ENCODE peak calls at places on chromosomes 6 and 20, in five cellular contexts. One of them, this sample, is unnamed.
A peak's percentile ranks its signal among the peaks of the same experiment; 100 is the strongest.

GRCh38 chr20:57547250-57547649 is 13.7 kb upstream of the PCK1 start:
- DNase-seq in H1: no peak
- DNase-seq in HCT116: no peak
- DNase-seq in K562: no peak
- DNase-seq in GM12878: no peak
- DNase-seq in this sample: peak; percentile 40

GRCh38 chr6:134041093-134041492 is 11.3 kb downstream of the SLC2A12 start:
- DNase-seq in K562: peak; percentile 20
- DNase-seq in HCT116: peak; percentile 35
- DNase-seq in H1: no peak
- DNase-seq in GM12878: no peak
- DNase-seq in this sample: no peak

GRCh38 chr6:90078513-90079289 is 184.4 kb downstream of the GJA10 start:
- DNase-seq in HCT116: no peak
- DNase-seq in GM12878: no peak
- DNase-seq in H1: no peak
- DNase-seq in K562: peak; percentile 50
- DNase-seq in this sample: no peak

GRCh38 chr6:161481786-161482516 is 208.1 kb upstream of the AGPAT4 start:
- DNase-seq in H1: no peak
- DNase-seq in K562: no peak
- DNase-seq in GM12878: no peak
- DNase-seq in HCT116: no peak
- DNase-seq in this sample: no peak

GRCh38 chr6:136226674-136227377 is 23.3 kb downstream of the MTFR2 start:
- DNase-seq in GM12878: no peak
- DNase-seq in K562: peak; percentile 73
- DNase-seq in H1: no peak
- DNase-seq in HCT116: no peak
- DNase-seq in this sample: peak; percentile 33

GRCh38 chr20:35344354-35344837 is 52.2 kb upstream of the FAM83C start:
- DNase-seq in GM12878: no peak
- DNase-seq in HCT116: no peak
- DNase-seq in H1: no peak
- DNase-seq in K562: peak; percentile 93
- DNase-seq in this sample: peak; percentile 92

GRCh38 chr6:166336847-166337246 is 5.5 kb downstream of the SFT2D1 start:
- DNase-seq in HCT116: no peak
- DNase-seq in GM12878: no peak
- DNase-seq in H1: no peak
- DNase-seq in K562: no peak
- DNase-seq in this sample: no peak

GRCh38 chr6:11198663-11199603 is 33.5 kb downstream of the NEDD9 start:
- DNase-seq in HCT116: no peak
- DNase-seq in K562: no peak
- DNase-seq in H1: no peak
- DNase-seq in GM12878: no peak
- DNase-seq in this sample: no peak

GRCh38 chr6:116409756-116410155 is 39.0 kb downstream of the DSE start:
- DNase-seq in GM12878: peak; percentile 88
- DNase-seq in H1: no peak
- DNase-seq in K562: no peak
- DNase-seq in HCT116: no peak
- DNase-seq in this sample: no peak

GRCh38 chr20:17543531-17543961 is 12.4 kb upstream of the BFSP1 start:
- DNase-seq in GM12878: no peak
- DNase-seq in HCT116: no peak
- DNase-seq in K562: no peak
- DNase-seq in H1: no peak
- DNase-seq in this sample: no peak

GRCh38 chr6:33013608-33014007 is 4.2 kb upstream of the HLA-DOA start:
- DNase-seq in GM12878: no peak
- DNase-seq in H1: no peak
- DNase-seq in HCT116: no peak
- DNase-seq in K562: no peak
- DNase-seq in this sample: no peak

GRCh38 chr6:33010356-33010755 is 965 bp upstream of the HLA-DOA start:
- DNase-seq in K562: no peak
- DNase-seq in GM12878: no peak
- DNase-seq in H1: no peak
- DNase-seq in HCT116: no peak
- DNase-seq in this sample: no peak

GRCh38 chr6:33004940-33005339 is 4.5 kb downstream of the HLA-DOA start:
- DNase-seq in H1: no peak
- DNase-seq in K562: no peak
- DNase-seq in GM12878: no peak
- DNase-seq in HCT116: no peak
- DNase-seq in this sample: no peak

GRCh38 chr6:33007831-33008395 is 1.5 kb downstream of the HLA-DOA start:
- DNase-seq in H1: no peak
- DNase-seq in HCT116: no peak
- DNase-seq in GM12878: no peak
- DNase-seq in K562: no peak
- DNase-seq in this sample: no peak

GRCh38 chr6:33008944-33009861 is at the start of gene HLA-DOA:
- DNase-seq in GM12878: peak; percentile 75
- DNase-seq in HCT116: peak; percentile 28
- DNase-seq in K562: no peak
- DNase-seq in H1: peak; percentile 69
- DNase-seq in this sample: no peak
- TF ChIP-seq POLR2A in GM12878: peak; percentile 93
- TF ChIP-seq POLR2A in HCT116: no peak
- TF ChIP-seq POLR2A in K562: no peak
- TF ChIP-seq POLR2A in H1: peak; percentile 71
- TF ChIP-seq POLR2A in this sample: no peak

DNA sequence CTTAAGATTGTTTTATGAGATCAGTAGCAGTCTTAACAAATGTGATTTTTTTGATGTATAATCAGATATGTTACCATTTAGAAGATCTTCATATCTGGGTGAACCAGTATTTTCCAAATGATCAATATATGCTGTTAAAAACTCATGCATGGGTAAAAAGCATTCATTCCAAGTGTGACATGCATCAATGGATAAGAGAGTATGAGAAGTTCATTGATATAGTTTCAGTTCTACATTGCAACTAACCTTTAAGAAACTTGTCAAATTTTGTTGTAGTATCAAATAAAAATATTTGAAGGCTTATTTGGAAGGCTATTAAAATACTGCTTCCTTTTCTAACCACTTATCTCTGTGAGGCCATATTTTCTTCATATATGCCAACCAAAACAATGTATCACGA is 117.7 kb downstream of the FIG4 start:
- DNase-seq in H1: no peak
- DNase-seq in HCT116: no peak
- DNase-seq in K562: no peak
- DNase-seq in GM12878: no peak
- DNase-seq in this sample: no peak
- TF ChIP-seq SP1 in H1: no peak
- TF ChIP-seq SP1 in HCT116: no peak
- TF ChIP-seq SP1 in K562: no peak
- TF ChIP-seq SP1 in GM12878: no peak
- TF ChIP-seq SP1 in this sample: no peak

GRCh38 chr20:49280463-49281058 is 2.7 kb upstream of the ZNFX1 start:
- DNase-seq in H1: no peak
- DNase-seq in GM12878: no peak
- DNase-seq in HCT116: no peak
- DNase-seq in K562: no peak
- DNase-seq in this sample: no peak
- TF ChIP-seq POLR2A in H1: no peak
- TF ChIP-seq POLR2A in GM12878: peak; percentile 62
- TF ChIP-seq POLR2A in HCT116: no peak
- TF ChIP-seq POLR2A in K562: no peak
- TF ChIP-seq POLR2A in this sample: peak; percentile 41

GRCh38 chr6:868212-868611 is 175.3 kb upstream of the EXOC2 start:
- DNase-seq in HCT116: no peak
- DNase-seq in H1: no peak
- DNase-seq in GM12878: no peak
- DNase-seq in K562: no peak
- DNase-seq in this sample: no peak

GRCh38 chr6:865846-866245 is 172.9 kb upstream of the EXOC2 start:
- DNase-seq in GM12878: no peak
- DNase-seq in HCT116: no peak
- DNase-seq in K562: no peak
- DNase-seq in H1: no peak
- DNase-seq in this sample: no peak

GRCh38 chr6:867378-867777 is 174.4 kb upstream of the EXOC2 start:
- DNase-seq in K562: no peak
- DNase-seq in GM12878: no peak
- DNase-seq in H1: no peak
- DNase-seq in HCT116: no peak
- DNase-seq in this sample: no peak

GRCh38 chr6:871503-871902 is 178.6 kb upstream of the EXOC2 start:
- DNase-seq in H1: no peak
- DNase-seq in HCT116: no peak
- DNase-seq in K562: no peak
- DNase-seq in GM12878: no peak
- DNase-seq in this sample: no peak

DNA sequence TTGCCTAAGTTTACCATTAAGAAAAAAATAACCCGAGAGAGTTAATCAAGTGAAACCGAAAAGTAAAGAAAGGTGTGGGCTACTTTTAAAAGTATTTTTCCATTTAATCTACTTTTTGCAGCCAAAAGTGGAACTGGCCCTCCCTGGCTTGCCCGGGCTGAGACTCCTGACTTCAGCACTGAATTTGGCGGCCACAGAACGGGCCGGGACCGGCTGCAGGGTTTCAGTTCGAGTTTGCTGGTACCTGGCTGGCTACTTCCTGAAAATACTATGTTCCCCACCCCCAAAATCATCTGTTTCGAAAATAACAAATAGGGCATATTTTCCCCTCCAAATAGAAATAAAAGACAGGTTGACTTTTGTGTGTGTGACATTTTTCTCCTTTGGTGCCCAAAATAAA is 173.4 kb upstream of the EXOC2 start:
- DNase-seq in K562: no peak
- DNase-seq in HCT116: no peak
- DNase-seq in H1: no peak
- DNase-seq in GM12878: no peak
- DNase-seq in this sample: no peak
- TF ChIP-seq SP1 in K562: no peak
- TF ChIP-seq SP1 in HCT116: no peak
- TF ChIP-seq SP1 in H1: no peak
- TF ChIP-seq SP1 in GM12878: no peak
- TF ChIP-seq SP1 in this sample: no peak

DNA sequence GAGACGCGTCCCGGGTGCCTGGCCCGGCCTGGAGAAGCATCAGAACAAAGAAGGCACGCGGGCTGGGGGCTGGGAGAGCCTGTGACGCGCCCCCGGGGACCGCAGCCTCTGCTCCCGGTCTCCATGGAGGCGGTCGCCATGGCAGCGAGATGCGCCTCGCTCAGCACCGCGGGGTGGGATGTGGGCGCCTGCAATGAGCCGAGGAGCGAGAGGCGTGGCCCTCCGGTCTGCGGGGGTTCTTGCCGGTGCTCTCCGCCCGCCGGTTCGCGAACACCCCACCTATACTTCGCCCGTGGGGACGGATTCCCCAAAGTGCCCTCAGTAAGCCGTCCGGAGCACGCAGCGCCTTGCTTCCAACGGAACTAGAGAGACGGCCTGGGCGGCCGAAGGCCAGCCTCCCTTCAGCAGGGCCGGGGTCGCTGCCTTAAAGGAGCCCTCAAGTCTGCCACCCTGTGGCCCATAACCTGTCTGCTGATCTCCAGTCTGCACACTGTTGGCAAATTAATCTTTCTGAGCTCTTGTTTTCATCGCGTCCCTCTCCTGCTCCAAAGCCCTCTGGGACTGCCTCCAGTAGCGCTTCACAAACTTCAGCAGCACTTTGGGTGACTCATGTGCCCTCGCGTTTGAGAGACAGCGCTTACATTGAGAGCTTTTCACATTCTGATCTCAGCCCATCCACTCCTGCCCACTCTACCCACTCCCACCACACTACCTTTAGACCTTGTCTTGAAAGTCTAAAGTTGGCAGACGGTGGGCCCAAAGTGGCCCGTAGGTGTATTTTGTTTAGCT is 983 bp upstream of the ADISSP start:
- DNase-seq in K562: peak; percentile 71
- DNase-seq in GM12878: no peak
- DNase-seq in HCT116: peak; percentile 52
- DNase-seq in H1: no peak
- DNase-seq in this sample: peak; percentile 83
- TF ChIP-seq POLR2A in K562: no peak
- TF ChIP-seq POLR2A in GM12878: no peak
- TF ChIP-seq POLR2A in HCT116: no peak
- TF ChIP-seq POLR2A in H1: no peak
- TF ChIP-seq POLR2A in this sample: no peak

GRCh38 chr6:140671926-140672325 is 1297.5 kb upstream of the CITED2 start:
- DNase-seq in HCT116: peak; percentile 6
- DNase-seq in GM12878: no peak
- DNase-seq in K562: peak; percentile 6
- DNase-seq in H1: no peak
- DNase-seq in this sample: no peak
- TF ChIP-seq SP1 in HCT116: no peak
- TF ChIP-seq SP1 in GM12878: no peak
- TF ChIP-seq SP1 in K562: no peak
- TF ChIP-seq SP1 in H1: no peak
- TF ChIP-seq SP1 in this sample: no peak

DNA sequence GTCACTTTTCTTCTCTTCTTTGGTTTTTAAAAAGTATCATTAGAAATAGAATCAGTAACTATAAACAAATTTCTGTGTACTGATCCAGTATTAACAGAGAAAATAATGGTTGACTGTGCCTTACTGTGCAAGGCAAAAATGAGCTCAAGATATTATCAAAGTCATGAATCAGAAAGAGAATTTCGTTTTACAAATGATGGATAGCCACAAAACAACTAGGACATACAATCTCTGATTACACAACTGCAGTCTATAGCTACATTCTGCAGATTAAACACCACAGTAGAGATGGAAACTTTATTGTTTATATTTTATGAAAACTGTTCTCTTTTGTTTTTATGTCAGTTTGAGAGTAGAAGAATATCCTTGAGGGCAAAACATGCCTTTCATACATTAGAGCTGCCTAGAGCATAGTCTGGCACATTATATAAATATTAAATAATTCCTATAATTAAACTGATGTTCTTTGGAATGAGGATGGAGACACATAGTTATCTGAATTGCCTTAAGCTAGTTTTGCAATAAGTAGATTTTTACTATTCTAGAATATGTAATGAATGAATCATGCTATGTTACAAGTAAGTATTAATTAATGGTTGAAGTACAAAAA is 333.1 kb downstream of the LAMA2 start:
- DNase-seq in GM12878: no peak
- DNase-seq in K562: no peak
- DNase-seq in H1: no peak
- DNase-seq in HCT116: no peak
- DNase-seq in this sample: no peak
- TF ChIP-seq POLR2A in GM12878: no peak
- TF ChIP-seq POLR2A in K562: no peak
- TF ChIP-seq POLR2A in H1: no peak
- TF ChIP-seq POLR2A in HCT116: no peak
- TF ChIP-seq POLR2A in this sample: no peak

DNA sequence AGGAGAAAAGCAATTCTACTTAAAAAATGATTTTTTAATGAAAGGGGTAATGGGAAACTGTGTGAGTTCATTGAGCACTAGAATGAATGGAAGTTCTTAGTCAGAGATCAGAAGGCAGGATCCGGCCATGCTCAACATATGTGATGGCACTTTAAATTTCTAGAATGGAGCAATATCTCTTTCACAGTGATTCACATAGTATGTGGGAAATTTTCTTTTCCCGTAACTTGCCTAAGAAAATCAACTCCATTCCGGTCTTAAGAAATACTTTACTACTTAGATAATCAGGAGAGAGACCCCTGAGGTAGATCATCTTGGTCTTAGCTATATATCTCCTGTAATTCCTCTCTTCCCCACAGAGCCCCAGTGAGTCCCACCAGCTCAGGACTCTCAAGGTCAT is 131.8 kb downstream of the SCML4 start:
- DNase-seq in HCT116: no peak
- DNase-seq in K562: no peak
- DNase-seq in H1: no peak
- DNase-seq in GM12878: no peak
- DNase-seq in this sample: no peak
- TF ChIP-seq SP1 in HCT116: no peak
- TF ChIP-seq SP1 in K562: no peak
- TF ChIP-seq SP1 in H1: no peak
- TF ChIP-seq SP1 in GM12878: no peak
- TF ChIP-seq SP1 in this sample: no peak